ENCODE peak calls at places on chromosomes 7 and 10, in six cellular contexts. One of them, this sample, is unnamed.

GRCh38 chr7:140390466-140391190 is 7.7 kb downstream of the SLC37A3 start:
- DNase-seq in lung: no peak
- DNase-seq in aorta: no peak
- DNase-seq in suprapubic skin: no peak
- DNase-seq in heart right ventricle: no peak
- DNase-seq in neural progenitor cell: no peak
- DNase-seq in this sample: no peak

GRCh38 chr10:118028619-118029018 is 18.1 kb downstream of the RAB11FIP2 start:
- DNase-seq in heart right ventricle: no peak
- DNase-seq in neural progenitor cell: no peak
- DNase-seq in suprapubic skin: no peak
- DNase-seq in lung: no peak
- DNase-seq in aorta: no peak
- DNase-seq in this sample: no peak

GRCh38 chr7:66183700-66184099 is 21.4 kb upstream of the TPST1 start:
- DNase-seq in neural progenitor cell: no peak
- DNase-seq in heart right ventricle: no peak
- DNase-seq in aorta: no peak
- DNase-seq in lung: peak; percentile 30
- DNase-seq in suprapubic skin: no peak
- DNase-seq in this sample: no peak

GRCh38 chr7:68800316-68800715 is 798.0 kb upstream of the AUTS2 start:
- DNase-seq in heart right ventricle: no peak
- DNase-seq in neural progenitor cell: no peak
- DNase-seq in lung: no peak
- DNase-seq in suprapubic skin: no peak
- DNase-seq in aorta: no peak
- DNase-seq in this sample: no peak

GRCh38 chr10:103493911-103494877 is 689 bp downstream of the NEURL1 start:
- DNase-seq in lung: no peak
- DNase-seq in aorta: no peak
- DNase-seq in heart right ventricle: no peak
- DNase-seq in suprapubic skin: no peak
- DNase-seq in neural progenitor cell: peak; percentile 57
- DNase-seq in this sample: peak; percentile 32

GRCh38 chr7:155603858-155604503 is 40.5 kb upstream of the RBM33 start:
- DNase-seq in heart right ventricle: no peak
- DNase-seq in neural progenitor cell: no peak
- DNase-seq in aorta: no peak
- DNase-seq in suprapubic skin: no peak
- DNase-seq in lung: no peak
- DNase-seq in this sample: no peak

GRCh38 chr10:37727491-37728352 is 129.7 kb downstream of the ZNF248 start:
- DNase-seq in suprapubic skin: no peak
- DNase-seq in neural progenitor cell: no peak
- DNase-seq in heart right ventricle: no peak
- DNase-seq in aorta: no peak
- DNase-seq in lung: no peak
- DNase-seq in this sample: no peak

GRCh38 chr10:52639652-52640051 is 132.9 kb downstream of the MBL2 start:
- DNase-seq in heart right ventricle: no peak
- DNase-seq in suprapubic skin: no peak
- DNase-seq in neural progenitor cell: no peak
- DNase-seq in aorta: no peak
- DNase-seq in lung: no peak
- DNase-seq in this sample: no peak

GRCh38 chr7:6178273-6179029 is 94.0 kb downstream of the CYTH3 start:
- DNase-seq in suprapubic skin: no peak
- DNase-seq in aorta: peak; percentile 83
- DNase-seq in lung: no peak
- DNase-seq in heart right ventricle: no peak
- DNase-seq in neural progenitor cell: no peak
- DNase-seq in this sample: no peak

GRCh38 chr10:70462349-70462984 is 16.1 kb upstream of the PALD1 start:
- DNase-seq in suprapubic skin: no peak
- DNase-seq in heart right ventricle: peak; percentile 87
- DNase-seq in neural progenitor cell: peak; percentile 1
- DNase-seq in lung: peak; percentile 54
- DNase-seq in aorta: peak; percentile 91
- DNase-seq in this sample: no peak

GRCh38 chr7:139870406-139870805 is 41.3 kb downstream of the TBXAS1 start:
- DNase-seq in heart right ventricle: no peak
- DNase-seq in lung: no peak
- DNase-seq in aorta: no peak
- DNase-seq in suprapubic skin: no peak
- DNase-seq in neural progenitor cell: no peak
- DNase-seq in this sample: no peak

GRCh38 chr7:33904680-33905388 is 505 bp upstream of the BMPER start:
- DNase-seq in heart right ventricle: no peak
- DNase-seq in suprapubic skin: no peak
- DNase-seq in lung: no peak
- DNase-seq in neural progenitor cell: peak; percentile 79
- DNase-seq in aorta: peak; percentile 83
- DNase-seq in this sample: no peak

GRCh38 chr7:41810258-41810576 is 107.3 kb upstream of the INHBA start:
- DNase-seq in lung: peak; percentile 33
- DNase-seq in heart right ventricle: no peak
- DNase-seq in suprapubic skin: no peak
- DNase-seq in aorta: no peak
- DNase-seq in neural progenitor cell: no peak
- DNase-seq in this sample: no peak

GRCh38 chr7:39133088-39133487 is 155.4 kb downstream of the POU6F2 start:
- DNase-seq in heart right ventricle: no peak
- DNase-seq in aorta: no peak
- DNase-seq in lung: no peak
- DNase-seq in suprapubic skin: no peak
- DNase-seq in neural progenitor cell: no peak
- DNase-seq in this sample: no peak

GRCh38 chr7:98423043-98423442 is 22.2 kb upstream of the BAIAP2L1 start:
- DNase-seq in suprapubic skin: no peak
- DNase-seq in heart right ventricle: no peak
- DNase-seq in aorta: no peak
- DNase-seq in lung: no peak
- DNase-seq in neural progenitor cell: no peak
- DNase-seq in this sample: peak; percentile 23

GRCh38 chr10:123301077-123301875 is 147.1 kb downstream of the BUB3 start:
- DNase-seq in heart right ventricle: peak; percentile 13
- DNase-seq in neural progenitor cell: peak; percentile 41
- DNase-seq in aorta: no peak
- DNase-seq in lung: no peak
- DNase-seq in suprapubic skin: no peak
- DNase-seq in this sample: no peak

GRCh38 chr10:17965649-17966048 is 13.9 kb downstream of the SLC39A12 start:
- DNase-seq in aorta: no peak
- DNase-seq in heart right ventricle: no peak
- DNase-seq in suprapubic skin: no peak
- DNase-seq in lung: no peak
- DNase-seq in neural progenitor cell: no peak
- DNase-seq in this sample: no peak

GRCh38 chr10:114143160-114143559 is 30.8 kb downstream of the CCDC186 start:
- DNase-seq in lung: no peak
- DNase-seq in suprapubic skin: no peak
- DNase-seq in aorta: no peak
- DNase-seq in heart right ventricle: no peak
- DNase-seq in neural progenitor cell: no peak
- DNase-seq in this sample: no peak

GRCh38 chr10:12180221-12180974 is 15.3 kb downstream of the NUDT5 start:
- DNase-seq in suprapubic skin: no peak
- DNase-seq in lung: no peak
- DNase-seq in aorta: no peak
- DNase-seq in heart right ventricle: no peak
- DNase-seq in neural progenitor cell: no peak
- DNase-seq in this sample: no peak

GRCh38 chr7:143343596-143343995 is 18.9 kb downstream of the FAM131B start:
- DNase-seq in aorta: no peak
- DNase-seq in neural progenitor cell: no peak
- DNase-seq in lung: no peak
- DNase-seq in suprapubic skin: no peak
- DNase-seq in heart right ventricle: no peak
- DNase-seq in this sample: no peak

GRCh38 chr10:97497572-97498075 is 598 bp downstream of the MMS19 start:
- DNase-seq in lung: peak; percentile 77
- DNase-seq in heart right ventricle: peak; percentile 69
- DNase-seq in neural progenitor cell: peak; percentile 80
- DNase-seq in suprapubic skin: peak; percentile 90
- DNase-seq in aorta: peak; percentile 92
- DNase-seq in this sample: peak; percentile 84

GRCh38 chr7:93992423-93993110 is 11.6 kb downstream of the BET1 start:
- DNase-seq in heart right ventricle: no peak
- DNase-seq in neural progenitor cell: no peak
- DNase-seq in suprapubic skin: no peak
- DNase-seq in lung: no peak
- DNase-seq in aorta: no peak
- DNase-seq in this sample: no peak

GRCh38 chr10:106609867-106610266 is 554.6 kb downstream of the SORCS1 start:
- DNase-seq in aorta: no peak
- DNase-seq in lung: no peak
- DNase-seq in neural progenitor cell: peak; percentile 24
- DNase-seq in heart right ventricle: no peak
- DNase-seq in suprapubic skin: no peak
- DNase-seq in this sample: no peak

GRCh38 chr7:21967500-21968099 is 21.9 kb upstream of the CDCA7L start:
- DNase-seq in suprapubic skin: no peak
- DNase-seq in neural progenitor cell: no peak
- DNase-seq in lung: no peak
- DNase-seq in aorta: no peak
- DNase-seq in heart right ventricle: no peak
- DNase-seq in this sample: no peak

GRCh38 chr7:118185163-118185860 is 1.3 kb downstream of the LSM8 start:
- DNase-seq in suprapubic skin: no peak
- DNase-seq in aorta: no peak
- DNase-seq in lung: no peak
- DNase-seq in neural progenitor cell: no peak
- DNase-seq in heart right ventricle: no peak
- DNase-seq in this sample: no peak

GRCh38 chr10:78314651-78315050 is 281.0 kb downstream of the RPS24 start:
- DNase-seq in lung: peak; percentile 2
- DNase-seq in aorta: no peak
- DNase-seq in heart right ventricle: no peak
- DNase-seq in neural progenitor cell: no peak
- DNase-seq in suprapubic skin: no peak
- DNase-seq in this sample: no peak

GRCh38 chr10:3936422-3937040 is 151.5 kb upstream of the KLF6 start:
- DNase-seq in lung: no peak
- DNase-seq in aorta: no peak
- DNase-seq in suprapubic skin: no peak
- DNase-seq in neural progenitor cell: no peak
- DNase-seq in heart right ventricle: no peak
- DNase-seq in this sample: no peak

GRCh38 chr10:7520496-7521485 is 110.0 kb upstream of the SFMBT2 start:
- DNase-seq in aorta: no peak
- DNase-seq in lung: no peak
- DNase-seq in suprapubic skin: no peak
- DNase-seq in heart right ventricle: no peak
- DNase-seq in neural progenitor cell: peak; percentile 28
- DNase-seq in this sample: no peak

GRCh38 chr10:89515031-89515841 is 20.2 kb downstream of the SLC16A12 start:
- DNase-seq in suprapubic skin: no peak
- DNase-seq in neural progenitor cell: no peak
- DNase-seq in aorta: no peak
- DNase-seq in heart right ventricle: peak; percentile 65
- DNase-seq in lung: no peak
- DNase-seq in this sample: no peak

GRCh38 chr10:53808677-53809076 is 992.4 kb downstream of the PCDH15 start:
- DNase-seq in aorta: no peak
- DNase-seq in neural progenitor cell: no peak
- DNase-seq in suprapubic skin: no peak
- DNase-seq in heart right ventricle: no peak
- DNase-seq in lung: no peak
- DNase-seq in this sample: peak; percentile 47

GRCh38 chr10:11951695-11952094 is 90.9 kb downstream of the UPF2 start:
- DNase-seq in lung: no peak
- DNase-seq in aorta: no peak
- DNase-seq in heart right ventricle: no peak
- DNase-seq in neural progenitor cell: no peak
- DNase-seq in suprapubic skin: no peak
- DNase-seq in this sample: no peak

GRCh38 chr7:94111009-94111408 is 106.9 kb upstream of the BET1 start:
- DNase-seq in aorta: no peak
- DNase-seq in lung: no peak
- DNase-seq in heart right ventricle: no peak
- DNase-seq in suprapubic skin: no peak
- DNase-seq in neural progenitor cell: no peak
- DNase-seq in this sample: no peak

GRCh38 chr7:121016976-121017375 is 28.5 kb downstream of the CPED1 start:
- DNase-seq in suprapubic skin: no peak
- DNase-seq in aorta: no peak
- DNase-seq in heart right ventricle: peak; percentile 18
- DNase-seq in neural progenitor cell: no peak
- DNase-seq in lung: no peak
- DNase-seq in this sample: no peak

GRCh38 chr7:109178342-109178741 is 608.7 kb downstream of the DNAJB9 start:
- DNase-seq in lung: no peak
- DNase-seq in neural progenitor cell: no peak
- DNase-seq in heart right ventricle: no peak
- DNase-seq in aorta: no peak
- DNase-seq in suprapubic skin: no peak
- DNase-seq in this sample: no peak

GRCh38 chr7:109179601-109180000 is 609.9 kb downstream of the DNAJB9 start:
- DNase-seq in aorta: no peak
- DNase-seq in heart right ventricle: no peak
- DNase-seq in suprapubic skin: no peak
- DNase-seq in lung: no peak
- DNase-seq in neural progenitor cell: no peak
- DNase-seq in this sample: no peak
- H3K4me1 ChIP-seq in aorta: no peaks in the 10 kb centered on the region
- H3K4me1 ChIP-seq in heart right ventricle: no peaks in the 10 kb centered on the region
- H3K4me1 ChIP-seq in suprapubic skin: no peaks in the 10 kb centered on the region
- H3K4me1 ChIP-seq in lung: no peaks in the 10 kb centered on the region
- H3K4me1 ChIP-seq in neural progenitor cell: no peaks in the 10 kb centered on the region
- H3K4me1 ChIP-seq in this sample: peaks cover 2% of the 10 kb centered on the region

GRCh38 chr7:107971613-107972012 is 31.3 kb downstream of the LAMB1 start:
- DNase-seq in aorta: no peak
- DNase-seq in suprapubic skin: no peak
- DNase-seq in lung: no peak
- DNase-seq in neural progenitor cell: no peak
- DNase-seq in heart right ventricle: peak; percentile 46
- DNase-seq in this sample: no peak
- H3K4me3 ChIP-seq in aorta: no peak overlapping the region
- H3K4me3 ChIP-seq in suprapubic skin: no peak overlapping the region
- H3K4me3 ChIP-seq in lung: no peak overlapping the region
- H3K4me3 ChIP-seq in neural progenitor cell: no peak overlapping the region
- H3K4me3 ChIP-seq in heart right ventricle: no peak overlapping the region
- H3K4me3 ChIP-seq in this sample: no peak overlapping the region

GRCh38 chr7:339062-339342 is 49.0 kb downstream of the FOXL3 start:
- DNase-seq in lung: no peak
- DNase-seq in neural progenitor cell: no peak
- DNase-seq in heart right ventricle: no peak
- DNase-seq in suprapubic skin: no peak
- DNase-seq in aorta: no peak
- DNase-seq in this sample: no peak
- H3K4me1 ChIP-seq in lung: no peaks in the 10 kb centered on the region
- H3K4me1 ChIP-seq in neural progenitor cell: no peaks in the 10 kb centered on the region
- H3K4me1 ChIP-seq in heart right ventricle: peaks cover 10% of the 10 kb centered on the region
- H3K4me1 ChIP-seq in suprapubic skin: no peaks in the 10 kb centered on the region
- H3K4me1 ChIP-seq in aorta: no peaks in the 10 kb centered on the region
- H3K4me1 ChIP-seq in this sample: peaks cover 60% of the 10 kb centered on the region

GRCh38 chr10:125859128-125859817 is 21.8 kb downstream of the DHX32 start:
- DNase-seq in neural progenitor cell: no peak
- DNase-seq in lung: no peak
- DNase-seq in aorta: no peak
- DNase-seq in heart right ventricle: no peak
- DNase-seq in suprapubic skin: no peak
- DNase-seq in this sample: no peak

GRCh38 chr10:125857185-125857760 is 23.8 kb downstream of the DHX32 start:
- DNase-seq in heart right ventricle: no peak
- DNase-seq in aorta: no peak
- DNase-seq in suprapubic skin: no peak
- DNase-seq in lung: no peak
- DNase-seq in neural progenitor cell: no peak
- DNase-seq in this sample: no peak
- H3K4me3 ChIP-seq in heart right ventricle: no peak overlapping the region
- H3K4me3 ChIP-seq in aorta: no peak overlapping the region
- H3K4me3 ChIP-seq in suprapubic skin: no peak overlapping the region
- H3K4me3 ChIP-seq in lung: no peak overlapping the region
- H3K4me3 ChIP-seq in neural progenitor cell: no peak overlapping the region
- H3K4me3 ChIP-seq in this sample: no peak overlapping the region